ENCODE peak calls at places on chromosomes 16 and 17, in ten cellular contexts. C is activated CD8-positive, alpha-beta memory T cell treated with anti-CD3 and anti-CD28 coated beads for 24 hours; Y is kidney glomerular epithelial cell; W is posterior cingulate gyrus; G is CD8-positive, alpha-beta memory T cell; Z is HCEC 1CT; B is H54; E is NCI-H1092 treated with DMSO at 0.1 percent for 48 hours; X is dermis blood vessel endothelial cell; O is GM23338. M is an unnamed sample.

GRCh38 chr17:57574040-57574513 is 171.0 kb downstream of the CCDC182 start:
- DNase-seq in C (no peak), Y (no peak), W (no peak), G (no peak), Z (no peak), B (no peak), E (peak; percentile 88), X (no peak), O (no peak), M (peak; percentile 49)

GRCh38 chr17:3846739-3847670 is 959 bp upstream of the NCBP3 start:
- DNase-seq in C (no peak), Y (no peak), W (peak; percentile 53), G (no peak), Z (no peak), B (no peak), E (no peak), X (no peak), O (no peak), M (no peak)

GRCh38 chr16:87044031-87044380 is 273.2 kb downstream of the C16orf95 start:
- DNase-seq in C (no peak), Y (no peak), W (peak; percentile 22), G (no peak), Z (no peak), B (peak; percentile 45), E (no peak), X (peak; percentile 32), O (no peak), M (no peak)

GRCh38 chr17:44916059-44916780 is 920 bp upstream of the GFAP start:
- DNase-seq in C (no peak), Y (peak; percentile 4), W (peak; percentile 83), G (no peak), Z (no peak), B (no peak), E (no peak), X (peak; percentile 27), O (no peak), M (no peak)

GRCh38 chr17:1958134-1958881 is 66.8 kb downstream of the RTN4RL1 start:
- DNase-seq in C (no peak), Y (no peak), W (peak; percentile 72), G (no peak), Z (no peak), B (no peak), E (peak; percentile 59), X (no peak), O (no peak), M (no peak)

GRCh38 chr16:85209526-85210121 is 97.4 kb upstream of the CIBAR2 start:
- DNase-seq in C (no peak), Y (no peak), W (peak; percentile 79), G (no peak), Z (no peak), B (no peak), E (no peak), X (no peak), O (no peak), M (no peak)

GRCh38 chr17:18040287-18040858 is 1.2 kb downstream of the GID4 start:
- DNase-seq in C (peak; percentile 61), Y (no peak), W (peak; percentile 47), G (no peak), Z (no peak), B (no peak), E (no peak), X (no peak), O (no peak), M (no peak)

GRCh38 chr17:49021768-49022103 is 24.6 kb downstream of the IGF2BP1 start:
- DNase-seq in C (no peak), Y (no peak), W (no peak), G (no peak), Z (no peak), B (no peak), E (no peak), X (no peak), O (no peak), M (no peak)

GRCh38 chr16:24116989-24117388 is 139.1 kb upstream of the CACNG3 start:
- DNase-seq in C (no peak), Y (no peak), W (no peak), G (no peak), Z (no peak), B (no peak), E (no peak), X (no peak), O (no peak), M (no peak)

GRCh38 chr17:30788918-30789317 is 35.6 kb downstream of the CRLF3 start:
- DNase-seq in C (no peak), Y (peak; percentile 27), W (no peak), G (no peak), Z (no peak), B (no peak), E (no peak), X (no peak), O (peak; percentile 17), M (no peak)

GRCh38 chr17:32815460-32815859 is 61.5 kb downstream of the MYO1D start:
- DNase-seq in C (no peak), Y (no peak), W (no peak), G (no peak), Z (no peak), B (no peak), E (no peak), X (no peak), O (no peak), M (no peak)

GRCh38 chr17:63786117-63786516 is 12.1 kb downstream of the DDX42 start:
- DNase-seq in C (no peak), Y (no peak), W (no peak), G (no peak), Z (no peak), B (no peak), E (no peak), X (no peak), O (no peak), M (no peak)

GRCh38 chr17:42617956-42618431 is 8.5 kb downstream of the TUBG1 start:
- DNase-seq in C (no peak), Y (no peak), W (no peak), G (no peak), Z (no peak), B (no peak), E (peak; percentile 41), X (peak; percentile 6), O (no peak), M (no peak)

GRCh38 chr17:82243648-82244412 is 15.0 kb downstream of the SLC16A3 start:
- DNase-seq in C (no peak), Y (no peak), W (no peak), G (no peak), Z (no peak), B (no peak), E (no peak), X (no peak), O (no peak), M (no peak)

GRCh38 chr17:79707931-79708891 is 22.5 kb upstream of the ENPP7 start:
- DNase-seq in C (peak; percentile 86), Y (peak; percentile 17), W (peak; percentile 92), G (peak; percentile 63), Z (no peak), B (no peak), E (peak; percentile 62), X (peak; percentile 68), O (peak; percentile 75), M (peak; percentile 48)

GRCh38 chr16:30585022-30585399 is 486 bp downstream of the ZNF785 start:
- DNase-seq in C (no peak), Y (no peak), W (peak; percentile 81), G (no peak), Z (no peak), B (no peak), E (peak; percentile 63), X (peak; percentile 48), O (peak; percentile 70), M (no peak)

GRCh38 chr17:58283674-58284612 is 3.2 kb upstream of the MPO start:
- DNase-seq in C (peak; percentile 46), Y (no peak), W (peak; percentile 31), G (no peak), Z (no peak), B (no peak), E (no peak), X (no peak), O (no peak), M (peak; percentile 1)

GRCh38 chr17:31917065-31917529 is 15.6 kb upstream of the UTP6 start:
- DNase-seq in C (peak; percentile 63), Y (no peak), W (no peak), G (no peak), Z (no peak), B (no peak), E (no peak), X (no peak), O (peak; percentile 54), M (no peak)

M was measured in tibial nerve.